ENCODE peak calls at places on chromosomes 4 and X, in nine cellular contexts. One of them, this sample, is unnamed.

GRCh38 chr4:41069838-41070237 is 144.5 kb downstream of the APBB2 start:
- DNase-seq in T-helper 2 cell: no peak
- DNase-seq in AG08396: no peak
- DNase-seq in LoVo: no peak
- DNase-seq in HS-5: no peak
- DNase-seq in mammary epithelial cell: no peak
- DNase-seq in neural crest cell: no peak
- DNase-seq in RPMI7951: no peak
- DNase-seq in fibroblast of lung: no peak
- DNase-seq in this sample: no peak

GRCh38 chr4:8405516-8405875 is 35.0 kb downstream of the ACOX3 start:
- DNase-seq in T-helper 2 cell: no peak
- DNase-seq in AG08396: no peak
- DNase-seq in LoVo: no peak
- DNase-seq in HS-5: no peak
- DNase-seq in mammary epithelial cell: no peak
- DNase-seq in neural crest cell: no peak
- DNase-seq in RPMI7951: no peak
- DNase-seq in fibroblast of lung: no peak
- DNase-seq in this sample: no peak

GRCh38 chr4:184282251-184282713 is 64.6 kb upstream of the ENPP6 start:
- DNase-seq in T-helper 2 cell: peak; percentile 26
- DNase-seq in AG08396: no peak
- DNase-seq in LoVo: no peak
- DNase-seq in HS-5: no peak
- DNase-seq in mammary epithelial cell: peak; percentile 45
- DNase-seq in neural crest cell: no peak
- DNase-seq in RPMI7951: no peak
- DNase-seq in fibroblast of lung: no peak
- DNase-seq in this sample: peak; percentile 13

GRCh38 chrX:18558799-18559198 is 113.1 kb downstream of the RS1 start:
- DNase-seq in T-helper 2 cell: no peak
- DNase-seq in AG08396: no peak
- DNase-seq in LoVo: no peak
- DNase-seq in HS-5: no peak
- DNase-seq in mammary epithelial cell: no peak
- DNase-seq in neural crest cell: no peak
- DNase-seq in RPMI7951: no peak
- DNase-seq in fibroblast of lung: no peak
- DNase-seq in this sample: no peak

GRCh38 chrX:7169627-7170026 is 21.7 kb upstream of the PUDP start:
- DNase-seq in T-helper 2 cell: no peak
- DNase-seq in AG08396: no peak
- DNase-seq in LoVo: no peak
- DNase-seq in HS-5: no peak
- DNase-seq in mammary epithelial cell: no peak
- DNase-seq in neural crest cell: no peak
- DNase-seq in RPMI7951: no peak
- DNase-seq in fibroblast of lung: no peak
- DNase-seq in this sample: no peak

GRCh38 chr4:31461425-31461824 is 741.3 kb downstream of the PCDH7 start:
- DNase-seq in T-helper 2 cell: no peak
- DNase-seq in AG08396: no peak
- DNase-seq in LoVo: peak; percentile 51
- DNase-seq in HS-5: peak; percentile 70
- DNase-seq in mammary epithelial cell: peak; percentile 71
- DNase-seq in neural crest cell: no peak
- DNase-seq in RPMI7951: peak; percentile 93
- DNase-seq in fibroblast of lung: peak; percentile 34
- DNase-seq in this sample: no peak

GRCh38 chr4:148515248-148515647 is 73.0 kb upstream of the NR3C2 start:
- DNase-seq in T-helper 2 cell: no peak
- DNase-seq in AG08396: peak; percentile 18
- DNase-seq in LoVo: peak; percentile 56
- DNase-seq in HS-5: peak; percentile 65
- DNase-seq in mammary epithelial cell: peak; percentile 39
- DNase-seq in neural crest cell: no peak
- DNase-seq in RPMI7951: peak; percentile 1
- DNase-seq in fibroblast of lung: peak; percentile 67
- DNase-seq in this sample: no peak

GRCh38 chr4:110268352-110268751 is 69.9 kb upstream of the ELOVL6 start:
- DNase-seq in T-helper 2 cell: no peak
- DNase-seq in AG08396: no peak
- DNase-seq in LoVo: no peak
- DNase-seq in HS-5: no peak
- DNase-seq in mammary epithelial cell: no peak
- DNase-seq in neural crest cell: no peak
- DNase-seq in RPMI7951: no peak
- DNase-seq in fibroblast of lung: no peak
- DNase-seq in this sample: no peak

GRCh38 chr4:78298618-78299017 is 241.5 kb downstream of the FRAS1 start:
- DNase-seq in T-helper 2 cell: no peak
- DNase-seq in AG08396: no peak
- DNase-seq in LoVo: no peak
- DNase-seq in HS-5: peak; percentile 58
- DNase-seq in mammary epithelial cell: peak; percentile 19
- DNase-seq in neural crest cell: no peak
- DNase-seq in RPMI7951: peak; percentile 12
- DNase-seq in fibroblast of lung: peak; percentile 79
- DNase-seq in this sample: no peak